ENCODE peak calls at places on chromosomes 2 and 18, in eight cellular contexts. L is KG1; X is naive thymus-derived CD4-positive, alpha-beta T cell; I is cardiac septum; O is AG04449; Y is activated CD4-positive, alpha-beta T cell treated with anti-CD3 and anti-CD28 coated beads, Interleukin-2, amount 10 ng/mL, durations not matched to agents 7 days and 5 days; C is neural progenitor cell; N is OCI-LY7. P is an unnamed sample.
A peak's percentile ranks its signal among the peaks of the same experiment; 100 is the strongest.

GRCh38 chr2:192286093-192286701 is 91.5 kb upstream of the TMEFF2 start:
- DNase-seq in C (peak; percentile 47), I (no peak), Y (no peak), O (peak; percentile 5), L (no peak), N (no peak), X (no peak), P (peak; percentile 14)

GRCh38 chr2:135551356-135551755 is 20.1 kb downstream of the R3HDM1 start:
- DNase-seq in X (no peak), O (no peak), C (no peak), L (no peak), I (no peak), N (no peak), Y (no peak), P (no peak)

GRCh38 chr2:100875516-100876230 is 55.7 kb downstream of the NPAS2 start:
- DNase-seq in I (no peak), Y (peak; percentile 28), N (no peak), X (peak; percentile 18), O (no peak), L (no peak), C (peak; percentile 68), P (no peak)

GRCh38 chr18:47100214-47100831 is 50.0 kb downstream of the HDHD2 start:
- DNase-seq in N (peak; percentile 33), I (no peak), X (peak; percentile 40), Y (peak; percentile 66), C (peak; percentile 67), L (no peak), O (no peak), P (peak; percentile 57)

GRCh38 chr2:221999702-222000101 is 299.1 kb downstream of the PAX3 start:
- DNase-seq in C (no peak), Y (no peak), O (peak; percentile 9), I (no peak), L (no peak), N (no peak), X (no peak), P (no peak)

GRCh38 chr2:37573818-37574388 is 97.5 kb downstream of the CDC42EP3 start:
- DNase-seq in I (no peak), Y (no peak), C (no peak), X (no peak), N (no peak), L (no peak), O (no peak), P (peak; percentile 81)

GRCh38 chr18:7237670-7238272 is 6.9 kb downstream of the LRRC30 start:
- DNase-seq in L (no peak), I (no peak), O (no peak), C (no peak), X (no peak), N (no peak), Y (no peak), P (no peak)

GRCh38 chr18:80023173-80023572 is 11.1 kb upstream of the RBFA start:
- DNase-seq in C (peak; percentile 15), O (no peak), Y (no peak), N (peak; percentile 19), L (no peak), I (no peak), X (no peak), P (no peak)

GRCh38 chr18:50518787-50519520 is 40.9 kb upstream of the MAPK4 start:
- DNase-seq in I (no peak), C (no peak), N (no peak), Y (no peak), X (no peak), L (no peak), O (no peak), P (no peak)

GRCh38 chr2:210540471-210541257 is 15.7 kb upstream of the CPS1 start:
- DNase-seq in X (no peak), Y (no peak), C (no peak), O (no peak), N (no peak), L (no peak), I (no peak), P (no peak)

GRCh38 chr2:121502246-121502645 is 28.4 kb upstream of the RNU4ATAC start:
- DNase-seq in X (no peak), O (peak; percentile 40), C (no peak), Y (no peak), L (no peak), N (no peak), I (no peak), P (no peak)

GRCh38 chr2:65319674-65320041 is 92.0 kb downstream of the ACTR2 start:
- DNase-seq in I (no peak), O (no peak), Y (no peak), C (no peak), N (no peak), X (no peak), L (no peak), P (no peak)

GRCh38 chr2:232073031-232073430 is 111.5 kb downstream of the DIS3L2 start:
- DNase-seq in C (no peak), L (no peak), N (no peak), Y (no peak), O (no peak), X (no peak), I (no peak), P (no peak)

P was measured in GM12865.